ENCODE peak calls at places on chromosomes 1 and 21, in six cellular contexts. U, S, Y, K, I and C are unnamed samples.

GRCh38 chr1:23345920-23346319 is 1.8 kb upstream of the HNRNPR start:
- DNase-seq in K (no peak), Y (no peak), U (no peak), I (no peak), S (no peak), C (no peak)

GRCh38 chr1:167043752-167044488 is 46.3 kb downstream of the GPA33 start:
- DNase-seq in Y (peak; percentile 86), S (peak; percentile 66), K (peak; percentile 91), I (peak; percentile 87), U (peak; percentile 72), C (peak; percentile 40)

GRCh38 chr1:243409284-243409683 is 153.4 kb downstream of the SDCCAG8 start:
- DNase-seq in K (no peak), I (no peak), S (no peak), U (no peak), Y (no peak), C (peak; percentile 1)

GRCh38 chr1:98870959-98871903 is 133.4 kb downstream of the PLPPR5 start:
- DNase-seq in K (no peak), Y (no peak), I (no peak), S (no peak), U (no peak), C (peak; percentile 6)

GRCh38 chr1:227885648-227886502 is 61.9 kb downstream of the WNT9A start:
- DNase-seq in U (peak; percentile 88), I (peak; percentile 58), S (peak; percentile 57), K (peak; percentile 84), Y (peak; percentile 90), C (no peak)

GRCh38 chr1:207444514-207445208 is 9.5 kb upstream of the CR2 start:
- DNase-seq in U (no peak), Y (no peak), K (no peak), I (no peak), S (no peak), C (no peak)

GRCh38 chr21:41803316-41803715 is 36.5 kb upstream of the RIPK4 start:
- DNase-seq in U (no peak), S (no peak), Y (no peak), I (no peak), K (no peak), C (no peak)

GRCh38 chr1:17880429-17880828 is 125.3 kb downstream of the ACTL8 start:
- DNase-seq in S (peak; percentile 12), U (no peak), I (no peak), Y (no peak), K (peak; percentile 11), C (no peak)

GRCh38 chr1:67060811-67061218 is 6.9 kb upstream of the SLC35D1 start:
- DNase-seq in S (no peak), Y (no peak), U (no peak), I (no peak), K (no peak), C (peak; percentile 6)

GRCh38 chr1:201021333-201022177 is 2.0 kb downstream of the KIF21B start:
- DNase-seq in U (no peak), S (peak; percentile 70), I (no peak), Y (no peak), K (peak; percentile 51), C (no peak)

GRCh38 chr1:212225871-212226302 is 59.3 kb upstream of the PPP2R5A start:
- DNase-seq in U (no peak), Y (no peak), I (no peak), S (peak; percentile 53), K (no peak), C (no peak)

GRCh38 chr1:46618746-46619415 is 2.3 kb upstream of the MOB3C start:
- DNase-seq in S (no peak), K (no peak), U (no peak), Y (no peak), I (no peak), C (no peak)

GRCh38 chr1:46617833-46618232 is 1.2 kb upstream of the MOB3C start:
- DNase-seq in K (no peak), U (no peak), Y (no peak), I (no peak), S (no peak), C (no peak)

GRCh38 chr1:46616277-46617107 is at the start of gene MOB3C:
- DNase-seq in K (peak; percentile 93), I (peak; percentile 81), Y (peak; percentile 96), U (peak; percentile 94), S (peak; percentile 82), C (peak; percentile 49)

GRCh38 chr1:46615735-46616134 is 876 bp downstream of the MOB3C start:
- DNase-seq in S (peak; percentile 46), Y (peak; percentile 63), U (no peak), I (no peak), K (no peak), C (no peak)

GRCh38 chr1:46617108-46617694 is 590 bp upstream of the MOB3C start:
- DNase-seq in I (no peak), U (no peak), S (no peak), Y (peak; percentile 73), K (no peak), C (no peak)
- H3K4me3 ChIP-seq in I (peak overlapping the region; percentile 78), U (peak overlapping the region; percentile 75), S (peak overlapping the region; percentile 77), Y (peak overlapping the region; percentile 88), K (peak overlapping the region; percentile 86), C (peak overlapping the region; percentile 79)

GRCh38 chr1:145991799-145992412 is 4.5 kb downstream of the TXNIP start:
- DNase-seq in S (no peak), U (no peak), Y (peak; percentile 74), K (no peak), I (peak; percentile 44), C (no peak)
- H3K4me3 ChIP-seq in S (no peak overlapping the region), U (peak overlapping the region; percentile 100), Y (peak overlapping the region; percentile 86), K (peak overlapping the region; percentile 90), I (peak overlapping the region; percentile 97), C (peak overlapping the region; percentile 67)

DNA sequence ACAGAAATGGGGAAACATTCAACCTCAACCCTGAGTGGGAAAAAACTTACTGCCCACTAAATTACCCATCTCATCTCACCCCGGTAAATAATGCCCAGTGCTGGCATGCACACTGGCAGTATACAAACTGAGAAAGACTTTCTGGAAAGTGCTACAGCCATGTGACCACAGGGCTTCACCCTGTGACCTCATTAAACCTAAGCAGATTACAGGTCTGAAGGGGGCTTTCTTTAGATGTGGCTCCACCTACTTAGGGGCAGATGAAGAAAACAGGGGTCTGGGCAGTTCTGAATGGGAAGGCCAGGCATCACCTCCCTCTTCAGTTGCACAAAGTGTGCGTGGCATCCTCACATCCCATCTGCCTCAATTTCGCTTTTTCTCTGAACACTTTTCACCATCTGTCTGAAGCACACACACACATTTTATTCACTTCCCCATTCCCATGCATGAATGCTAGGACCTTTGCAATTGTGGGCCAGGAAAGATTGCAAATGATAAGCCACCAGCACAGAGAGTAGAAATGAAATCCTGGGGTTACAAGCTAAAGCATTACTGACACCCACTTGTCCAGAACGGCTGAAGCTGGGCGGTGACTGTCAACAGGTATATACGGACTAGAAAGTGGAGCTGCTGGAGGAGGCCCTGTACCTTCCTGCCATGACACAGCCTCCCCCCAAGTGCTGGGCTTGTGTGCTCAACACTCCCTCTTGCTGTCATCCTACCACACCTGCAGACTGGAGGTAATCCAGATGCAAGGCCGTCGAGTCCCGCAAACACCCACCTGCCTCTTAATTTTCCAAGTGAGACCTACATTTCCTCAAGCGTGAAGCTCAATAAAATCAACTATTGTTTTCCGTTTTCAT is 2.7 kb downstream of the NADK start:
- DNase-seq in S (no peak), I (no peak), U (no peak), K (peak; percentile 62), Y (no peak), C (no peak)
- H3K4me3 ChIP-seq in S (peak overlapping the region; percentile 5), I (peak overlapping the region; percentile 88), U (no peak overlapping the region), K (no peak overlapping the region), Y (no peak overlapping the region), C (no peak overlapping the region)

GRCh38 chr1:58754683-58755467 is 29.0 kb downstream of the JUN start:
- DNase-seq in Y (no peak), U (peak; percentile 57), I (no peak), S (no peak), K (no peak), C (no peak)
- H3K4me3 ChIP-seq in Y (no peak overlapping the region), U (no peak overlapping the region), I (no peak overlapping the region), S (no peak overlapping the region), K (no peak overlapping the region), C (no peak overlapping the region)

DNA sequence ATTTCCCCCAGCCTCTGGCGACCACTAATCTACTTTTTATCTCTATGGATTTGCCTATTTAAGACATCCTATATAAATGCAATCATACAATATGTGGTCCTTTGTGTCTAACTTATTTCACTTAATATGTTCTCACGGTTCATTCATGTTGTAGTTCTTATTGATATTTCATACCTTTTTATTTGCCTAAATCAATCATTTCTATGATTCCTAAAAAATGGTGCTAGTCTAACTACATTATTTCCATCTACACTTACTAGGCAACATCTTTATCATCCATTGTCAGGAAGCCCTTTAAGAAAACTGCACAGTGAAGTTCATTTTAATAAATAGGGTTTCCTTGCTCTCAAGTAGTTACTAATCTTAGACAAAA is 380 bp upstream of the FBXO28 start:
- DNase-seq in I (no peak), S (no peak), U (no peak), Y (no peak), K (no peak), C (no peak)
- H3K4me3 ChIP-seq in I (peak overlapping the region; percentile 92), S (peak overlapping the region; percentile 95), U (peak overlapping the region; percentile 59), Y (peak overlapping the region; percentile 98), K (peak overlapping the region; percentile 86), C (peak overlapping the region; percentile 90)